ENCODE peak calls at places on chromosomes 3 and 15, in five cellular contexts. I, P, T, L and Q are unnamed samples.

GRCh38 chr15:99733268-99734039 is at the start of gene LYSMD4:
- DNase-seq in I (peak; percentile 99), P (peak; percentile 58), T (peak; percentile 98), L (peak; percentile 100), Q (peak; percentile 98)

GRCh38 chr15:49622561-49622960 is 1.7 kb downstream of the DTWD1 start:
- DNase-seq in I (no peak), P (no peak), T (no peak), L (no peak), Q (no peak)

GRCh38 chr3:170244566-170244965 is 22.3 kb downstream of the PRKCI start:
- DNase-seq in I (no peak), P (no peak), T (no peak), L (no peak), Q (no peak)

GRCh38 chr3:197450295-197450694 is 105.5 kb downstream of the BDH1 start:
- DNase-seq in I (no peak), P (no peak), T (no peak), L (no peak), Q (no peak)

GRCh38 chr15:101425787-101426365 is 63.6 kb downstream of the PCSK6 start:
- DNase-seq in I (peak; percentile 77), P (no peak), T (no peak), L (no peak), Q (no peak)

GRCh38 chr3:55522077-55522476 is 35.0 kb upstream of the WNT5A start:
- DNase-seq in I (peak; percentile 62), P (no peak), T (no peak), L (no peak), Q (no peak)

GRCh38 chr3:162302983-162303624 is 806.5 kb downstream of the OTOL1 start:
- DNase-seq in I (no peak), P (no peak), T (no peak), L (no peak), Q (no peak)

GRCh38 chr15:83320831-83321230 is 36.4 kb upstream of the BNC1 start:
- DNase-seq in I (no peak), P (no peak), T (no peak), L (no peak), Q (no peak)

GRCh38 chr3:124609402-124609801 is 120.8 kb upstream of the UMPS start:
- DNase-seq in I (no peak), P (no peak), T (no peak), L (no peak), Q (no peak)

GRCh38 chr3:177932750-177933660 is 603.2 kb upstream of the KCNMB2 start:
- DNase-seq in I (no peak), P (no peak), T (no peak), L (no peak), Q (no peak)

GRCh38 chr3:52982839-52983238 is 63.0 kb downstream of the SFMBT1 start:
- DNase-seq in I (no peak), P (no peak), T (no peak), L (no peak), Q (no peak)

GRCh38 chr15:58924326-58924725 is 9.2 kb downstream of the SLTM start:
- DNase-seq in I (no peak), P (no peak), T (no peak), L (no peak), Q (no peak)

GRCh38 chr3:170420307-170420821 is 1.7 kb downstream of the CLDN11 start:
- DNase-seq in I (peak; percentile 72), P (no peak), T (no peak), L (no peak), Q (no peak)

GRCh38 chr3:155412856-155413255 is 119.4 kb upstream of the STRIT1 start:
- DNase-seq in I (no peak), P (no peak), T (no peak), L (no peak), Q (no peak)

GRCh38 chr3:5758699-5759098 is 571.2 kb downstream of the EDEM1 start:
- DNase-seq in I (no peak), P (no peak), T (no peak), L (no peak), Q (no peak)

GRCh38 chr15:94487635-94488034 is 256.3 kb downstream of the MCTP2 start:
- DNase-seq in I (no peak), P (no peak), T (no peak), L (no peak), Q (no peak)

GRCh38 chr3:144107923-144108322 is 136.3 kb downstream of the DIPK2A start:
- DNase-seq in I (no peak), P (no peak), T (no peak), L (no peak), Q (no peak)

GRCh38 chr3:27675287-27675686 is 46.8 kb downstream of the EOMES start:
- DNase-seq in I (no peak), P (no peak), T (no peak), L (no peak), Q (no peak)

GRCh38 chr15:67953286-67953685 is 100.8 kb upstream of the PIAS1 start:
- DNase-seq in I (no peak), P (no peak), T (no peak), L (no peak), Q (no peak)

GRCh38 chr3:55206000-55206399 is 278.1 kb upstream of the LRTM1 start:
- DNase-seq in I (no peak), P (no peak), T (no peak), L (no peak), Q (no peak)

GRCh38 chr3:170040283-170040907 is 2.6 kb downstream of the GPR160 start:
- DNase-seq in I (peak; percentile 60), P (no peak), T (no peak), L (no peak), Q (no peak)

GRCh38 chr15:62253294-62253693 is 88.2 kb upstream of the C2CD4B start:
- DNase-seq in I (no peak), P (no peak), T (no peak), L (no peak), Q (no peak)

GRCh38 chr3:58271901-58272501 is 34.0 kb upstream of the RPP14 start:
- DNase-seq in I (no peak), P (no peak), T (no peak), L (no peak), Q (no peak)

GRCh38 chr3:60120245-60120644 is 1070.4 kb upstream of the CFAP20DC start:
- DNase-seq in I (no peak), P (no peak), T (no peak), L (no peak), Q (no peak)

GRCh38 chr3:50170689-50171088 is 15.6 kb downstream of the SEMA3F start:
- DNase-seq in I (no peak), P (no peak), T (no peak), L (peak; percentile 87), Q (peak; percentile 46)

GRCh38 chr15:86915811-86916331 is 836.2 kb downstream of the AGBL1 start:
- DNase-seq in I (peak; percentile 60), P (no peak), T (no peak), L (no peak), Q (no peak)

DNA sequence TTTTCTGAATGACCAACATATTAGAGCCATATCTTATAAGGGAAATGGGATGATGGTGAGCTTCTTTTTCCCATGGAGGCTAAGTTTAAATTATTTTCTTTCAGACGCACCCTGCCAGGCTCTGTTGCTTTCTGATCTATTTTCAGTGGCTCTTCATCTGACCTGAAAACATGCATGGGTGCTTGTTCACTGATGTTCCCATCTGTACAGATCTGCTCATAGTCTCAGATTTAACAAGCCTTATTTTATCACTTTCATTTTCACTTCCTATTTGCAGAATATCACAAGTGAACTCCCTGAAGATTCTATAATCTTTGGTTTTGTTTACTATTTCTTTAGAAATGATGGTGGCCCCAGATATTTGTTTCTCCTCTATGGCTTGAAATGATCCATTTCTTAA is 31.1 kb upstream of the SUCLG2 start:
- DNase-seq in I (no peak), P (peak; percentile 66), T (no peak), L (no peak), Q (no peak)
- H3K4me3 ChIP-seq in I (no peak overlapping the region), P (peak overlapping the region; percentile 28), T (no peak overlapping the region), L (no peak overlapping the region), Q (no peak overlapping the region)

GRCh38 chr15:73865379-73865778 is 8.0 kb upstream of the TBC1D21 start:
- DNase-seq in I (no peak), P (no peak), T (no peak), L (no peak), Q (no peak)

GRCh38 chr15:73866881-73867410 is 6.4 kb upstream of the TBC1D21 start:
- DNase-seq in I (peak; percentile 86), P (no peak), T (no peak), L (no peak), Q (no peak)

GRCh38 chr15:73865904-73866303 is 7.5 kb upstream of the TBC1D21 start:
- DNase-seq in I (no peak), P (no peak), T (no peak), L (no peak), Q (no peak)

GRCh38 chr15:73867426-73867825 is 5.9 kb upstream of the TBC1D21 start:
- DNase-seq in I (no peak), P (no peak), T (no peak), L (no peak), Q (peak; percentile 47)

DNA sequence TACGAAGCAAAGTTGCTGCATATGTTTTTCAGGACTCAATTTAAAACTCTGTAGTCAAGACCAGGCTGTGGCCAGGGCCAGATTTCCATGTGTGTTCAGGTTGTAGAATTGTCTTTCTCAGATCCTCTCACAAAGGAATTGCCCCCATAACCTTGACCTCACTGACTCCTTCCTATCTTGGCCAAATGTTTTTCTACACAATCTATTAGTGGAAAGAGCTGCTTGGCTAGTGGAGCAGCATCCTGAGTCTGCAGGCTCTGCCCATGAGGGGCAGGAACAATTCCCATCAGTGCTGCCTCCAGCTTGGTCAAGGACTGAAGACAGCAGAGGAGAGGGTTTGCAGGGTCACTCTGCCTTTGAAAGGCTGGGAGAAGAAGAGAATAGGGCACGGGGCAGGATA is 6.9 kb upstream of the TBC1D21 start:
- DNase-seq in I (no peak), P (no peak), T (no peak), L (no peak), Q (no peak)
- H3K27me3 ChIP-seq in I (no peaks in the 10 kb centered on the region), P (no peaks in the 10 kb centered on the region), T (no peaks in the 10 kb centered on the region), L (no peaks in the 10 kb centered on the region), Q (peaks cover 55% of the 10 kb centered on the region)

GRCh38 chr3:8741581-8742355 is 8.2 kb downstream of the CAV3 start:
- DNase-seq in I (peak; percentile 86), P (no peak), T (peak; percentile 9), L (peak; percentile 64), Q (no peak)

GRCh38 chr3:8743911-8744310 is 10.3 kb downstream of the CAV3 start:
- DNase-seq in I (peak; percentile 55), P (no peak), T (no peak), L (peak; percentile 20), Q (peak; percentile 7)

GRCh38 chr3:8745619-8746370 is 12.2 kb downstream of the CAV3 start:
- DNase-seq in I (no peak), P (no peak), T (no peak), L (peak; percentile 67), Q (no peak)

GRCh38 chr3:8739757-8740508 is 6.3 kb downstream of the CAV3 start:
- DNase-seq in I (no peak), P (no peak), T (no peak), L (peak; percentile 47), Q (no peak)

GRCh38 chr3:8742921-8743605 is 9.5 kb downstream of the CAV3 start:
- DNase-seq in I (no peak), P (no peak), T (no peak), L (peak; percentile 25), Q (no peak)
- H3K4me3 ChIP-seq in I (no peak overlapping the region), P (no peak overlapping the region), T (no peak overlapping the region), L (no peak overlapping the region), Q (no peak overlapping the region)

DNA sequence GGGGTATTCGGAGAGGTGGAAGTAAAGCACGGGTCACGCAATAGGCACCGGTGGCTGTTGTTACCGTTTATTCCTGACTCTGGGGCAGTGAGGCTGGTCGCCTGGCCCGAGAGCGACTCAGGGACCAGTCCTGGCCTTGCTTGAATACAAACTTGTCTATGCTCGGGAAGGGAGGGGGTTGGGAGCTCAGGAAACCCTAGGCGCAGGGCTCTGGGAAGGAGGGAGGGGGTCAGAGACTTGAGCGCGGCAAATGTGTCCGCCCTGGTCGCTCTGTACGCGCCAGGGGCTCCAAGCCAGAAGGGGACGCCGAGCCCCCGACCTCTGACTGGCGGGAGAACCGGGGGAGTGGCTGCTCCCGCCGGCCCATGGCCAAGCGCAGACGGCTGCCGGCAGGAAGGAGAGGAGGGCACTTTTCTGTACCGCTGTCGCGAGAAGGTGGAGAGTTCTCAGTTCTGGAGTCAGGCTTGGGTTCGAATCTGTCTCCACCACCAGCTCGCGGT is 1.5 kb downstream of the SPSB4 start:
- DNase-seq in I (peak; percentile 82), P (no peak), T (peak; percentile 75), L (no peak), Q (no peak)
- H3K27me3 ChIP-seq in I (peaks cover 7% of the 10 kb centered on the region), P (peaks cover 22% of the 10 kb centered on the region), T (no peaks in the 10 kb centered on the region), L (no peaks in the 10 kb centered on the region), Q (peaks cover 13% of the 10 kb centered on the region)